ENCODE peak calls at places on chromosomes 16 and 17, in eight cellular contexts. I is DND-41; S is stomach; A is right lobe of liver; F is right cardiac atrium; D is PC-3; C is psoas muscle; U is CD4-positive, alpha-beta memory T cell. T is an unnamed sample. For H3K9me3 and H3K27me3, the result is how much of the 10 kb centered on the place peaks cover.

GRCh38 chr16:6081320-6081976 is 983.9 kb upstream of the EEF2KMT start:
- DNase-seq in D (peak), U (no peak), F (no peak), C (no peak), S (no peak), I (peak), A (no peak), T (no peak)

GRCh38 chr17:31559647-31560501 is 168.4 kb downstream of the RAB11FIP4 start:
- DNase-seq in F (peak), S (no peak), C (peak), I (no peak), U (no peak), A (peak), D (no peak), T (no peak)

GRCh38 chr16:11621920-11622651 is 35.4 kb upstream of the LITAF start:
- DNase-seq in D (no peak), I (peak), F (peak), C (peak), S (no peak), U (peak), A (no peak), T (peak)

GRCh38 chr17:35879748-35880654 is at the start of gene CCL5:
- DNase-seq in S (no peak), C (no peak), U (peak), D (peak), F (no peak), A (no peak), I (no peak), T (no peak)

GRCh38 chr17:56203430-56203829 is 50.2 kb downstream of the ANKFN1 start:
- DNase-seq in D (peak), F (no peak), C (no peak), I (no peak), A (no peak), U (no peak), S (no peak), T (no peak)

GRCh38 chr16:4488486-4488967 is 12.3 kb downstream of the HMOX2 start:
- DNase-seq in D (no peak), I (peak), S (no peak), U (peak), F (no peak), A (no peak), C (no peak), T (no peak)

GRCh38 chr17:5509482-5509881 is 23.1 kb downstream of the MIS12 start:
- DNase-seq in I (no peak), C (no peak), D (no peak), S (no peak), A (no peak), U (no peak), F (no peak), T (no peak)

GRCh38 chr16:67456383-67457140 is 24.4 kb downstream of the ATP6V0D1 start:
- DNase-seq in F (peak), S (peak), C (peak), D (no peak), A (no peak), U (no peak), I (no peak), T (no peak)

GRCh38 chr16:73068546-73069401 is 20.8 kb upstream of the ZFHX3 start:
- DNase-seq in I (no peak), F (peak), C (peak), D (peak), A (peak), U (no peak), S (no peak), T (no peak)

GRCh38 chr16:14132696-14133048 is 61.6 kb downstream of the MRTFB start:
- DNase-seq in C (no peak), D (no peak), U (no peak), I (no peak), F (no peak), A (no peak), S (no peak), T (no peak)

GRCh38 chr17:67521773-67522069 is 144.6 kb downstream of the PITPNC1 start:
- DNase-seq in F (no peak), D (no peak), I (no peak), S (no peak), U (no peak), A (no peak), C (no peak), T (no peak)

GRCh38 chr17:21677911-21678310 is 14.4 kb upstream of the KCNJ18 start:
- DNase-seq in U (no peak), A (no peak), S (no peak), I (no peak), F (no peak), C (no peak), D (no peak), T (no peak)

GRCh38 chr17:21679256-21680146 is 12.8 kb upstream of the KCNJ18 start:
- DNase-seq in U (no peak), S (no peak), A (no peak), D (no peak), I (no peak), C (no peak), F (no peak), T (no peak)

GRCh38 chr17:21678451-21679081 is 13.8 kb upstream of the KCNJ18 start:
- DNase-seq in D (no peak), I (no peak), F (no peak), U (no peak), S (no peak), A (no peak), C (no peak), T (no peak)

GRCh38 chr17:21676281-21677111 is 15.8 kb upstream of the KCNJ18 start:
- DNase-seq in S (no peak), U (no peak), F (no peak), I (no peak), A (no peak), D (no peak), C (no peak), T (no peak)

GRCh38 chr17:21677126-21677910 is 15.0 kb upstream of the KCNJ18 start:
- DNase-seq in A (no peak), F (no peak), U (no peak), S (no peak), D (no peak), C (no peak), I (no peak), T (no peak)
- H3K9me3 ChIP-seq in A (under half), F (under half), U (under half), S (under half), D (under half), C (under half), I (under half), T (under half)

DNA sequence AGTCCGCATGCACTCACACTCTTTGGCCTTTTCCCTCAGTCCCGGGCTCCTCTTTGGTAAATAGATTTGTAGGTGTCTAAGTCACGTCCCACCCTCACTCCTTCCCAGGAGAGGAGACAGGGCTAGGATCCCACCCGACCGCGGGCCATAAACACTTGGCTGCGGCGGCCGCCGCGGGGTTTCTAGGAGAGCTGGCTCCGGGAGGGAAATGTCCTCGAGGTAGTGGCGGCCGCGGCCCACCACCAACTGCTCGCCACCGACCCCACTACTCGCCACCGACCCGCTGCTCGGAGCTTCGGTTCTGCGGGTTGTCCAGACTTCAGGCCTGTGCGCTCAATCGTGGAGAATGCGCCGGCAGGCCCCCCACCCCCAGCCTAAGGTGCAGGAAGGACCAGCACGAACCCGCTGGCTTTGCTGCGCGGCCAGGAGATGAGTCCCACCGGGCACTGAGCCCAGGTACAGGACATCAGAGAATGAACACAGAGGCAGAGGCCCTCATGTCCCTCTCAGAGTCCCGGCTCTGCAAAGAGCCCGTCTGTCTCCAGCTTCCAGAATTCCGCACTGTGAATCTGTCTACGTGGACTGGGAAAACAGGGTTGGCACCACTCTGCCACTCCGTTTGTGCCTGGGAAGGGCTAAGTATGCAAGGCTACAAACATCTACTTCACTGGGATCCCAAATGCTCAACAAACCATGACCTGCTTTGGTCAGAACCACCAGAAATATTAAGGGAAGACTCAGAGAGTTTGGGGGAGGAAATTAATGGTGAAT is 2.5 kb downstream of the PRAC2 start:
- DNase-seq in U (no peak), F (no peak), D (peak), S (no peak), I (no peak), A (no peak), C (no peak), T (no peak)
- H3K27me3 ChIP-seq in U (half or more), F (under half), D (under half), S (half or more), I (under half), A (under half), C (half or more), T (half or more)

DNA sequence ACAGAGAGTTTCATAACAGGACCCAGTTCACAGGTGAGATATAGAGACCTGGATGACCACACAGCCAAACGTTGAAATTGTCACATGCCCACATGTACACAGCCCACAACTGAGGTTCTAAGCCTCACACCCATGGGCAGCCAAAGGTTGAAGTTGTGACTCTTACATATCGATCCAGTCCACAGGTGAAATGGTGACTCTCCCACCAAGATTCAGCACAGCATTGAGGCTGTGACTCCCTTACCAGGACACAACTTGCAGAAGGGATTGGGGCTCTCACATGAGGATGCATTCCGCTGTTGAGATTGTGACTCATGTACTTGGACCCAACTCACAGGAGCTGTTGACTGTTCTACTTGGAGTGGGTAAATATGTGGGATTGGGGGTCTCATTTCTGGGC is 1836.4 kb downstream of the TP53TG3F start:
- DNase-seq in D (no peak), F (no peak), I (no peak), S (no peak), C (no peak), U (no peak), A (no peak), T (no peak)
- H3K9me3 ChIP-seq in D (under half), F (under half), I (under half), S (under half), C (under half), U (under half), A (under half), T (under half)

GRCh38 chr17:48609754-48610281 is 999 bp downstream of the HOXB7 start:
- DNase-seq in U (no peak), I (no peak), C (no peak), A (no peak), D (no peak), S (no peak), F (no peak), T (no peak)
- H3K27me3 ChIP-seq in U (under half), I (under half), C (half or more), A (under half), D (under half), S (half or more), F (under half), T (half or more)

DNA sequence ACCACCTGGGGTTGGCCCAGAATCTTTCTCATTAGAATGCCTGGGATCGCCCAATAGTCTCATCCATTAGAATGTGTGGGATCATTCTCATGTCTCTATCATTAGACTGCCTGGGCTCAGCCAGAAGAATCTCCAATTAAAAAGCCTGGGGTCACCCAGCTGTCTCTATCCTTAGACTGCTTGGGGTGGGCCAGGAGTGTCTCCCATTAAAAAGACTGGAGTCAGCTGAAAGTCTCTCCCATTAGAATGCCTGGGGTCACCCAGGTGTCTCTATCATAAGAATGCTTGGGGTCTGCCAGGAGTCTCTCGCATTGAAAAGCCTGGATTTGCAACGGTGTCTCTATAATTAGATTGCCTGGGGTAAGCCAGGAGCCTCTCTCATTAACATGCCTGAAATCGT is 2225.7 kb downstream of the TP53TG3F start:
- DNase-seq in F (no peak), I (no peak), S (no peak), C (no peak), D (no peak), A (no peak), U (no peak), T (no peak)
- H3K9me3 ChIP-seq in F (under half), I (half or more), S (half or more), C (under half), D (under half), A (under half), U (under half), T (under half)

T was measured in CD4-positive, alpha-beta T cell.